ENCODE peak calls at places on chromosomes 7 and 10, in nine cellular contexts. Y, H, U, Q, S, C, M, R and N are unnamed samples.

GRCh38 chr10:132627736-132628512 is 90.3 kb downstream of the INPP5A start:
- DNase-seq in Y (peak; percentile 45), H (no peak), U (no peak), Q (no peak), S (no peak), C (no peak), M (no peak), R (no peak), N (peak; percentile 53)

GRCh38 chr7:128842674-128843641 is 12.8 kb downstream of the FLNC start:
- DNase-seq in Y (no peak), H (no peak), U (peak; percentile 90), Q (no peak), S (no peak), C (no peak), M (no peak), R (no peak), N (no peak)

GRCh38 chr10:3091346-3091787 is 24.0 kb downstream of the PFKP start:
- DNase-seq in Y (no peak), H (no peak), U (no peak), Q (no peak), S (no peak), C (no peak), M (no peak), R (no peak), N (peak; percentile 67)

GRCh38 chr7:136953386-136953785 is 84.9 kb downstream of the CHRM2 start:
- DNase-seq in Y (no peak), H (no peak), U (no peak), Q (no peak), S (no peak), C (no peak), M (no peak), R (no peak), N (no peak)

GRCh38 chr7:157829491-157829890 is 492.7 kb downstream of the DNAJB6 start:
- DNase-seq in Y (no peak), H (no peak), U (peak; percentile 23), Q (no peak), S (no peak), C (no peak), M (no peak), R (no peak), N (no peak)

GRCh38 chr10:31947144-31947926 is 18.7 kb upstream of the ARHGAP12 start:
- DNase-seq in Y (peak; percentile 79), H (no peak), U (no peak), Q (no peak), S (no peak), C (no peak), M (no peak), R (no peak), N (peak; percentile 78)

GRCh38 chr7:71133232-71133622 is 1.3 kb downstream of the GALNT17 start:
- DNase-seq in Y (no peak), H (no peak), U (no peak), Q (no peak), S (no peak), C (no peak), M (no peak), R (no peak), N (no peak)

GRCh38 chr10:56537984-56538383 is 176.9 kb upstream of the ZWINT start:
- DNase-seq in Y (no peak), H (no peak), U (no peak), Q (no peak), S (no peak), C (no peak), M (no peak), R (no peak), N (peak; percentile 18)

GRCh38 chr10:71193516-71193915 is 18.9 kb upstream of the UNC5B start:
- DNase-seq in Y (no peak), H (no peak), U (no peak), Q (no peak), S (no peak), C (no peak), M (no peak), R (no peak), N (no peak)

GRCh38 chr7:98085674-98086073 is 21.0 kb upstream of the LMTK2 start:
- DNase-seq in Y (no peak), H (no peak), U (no peak), Q (no peak), S (no peak), C (no peak), M (no peak), R (no peak), N (no peak)

GRCh38 chr10:44684641-44685040 is 226.5 kb upstream of the TMEM72 start:
- DNase-seq in Y (no peak), H (no peak), U (no peak), Q (no peak), S (no peak), C (no peak), M (no peak), R (no peak), N (no peak)

GRCh38 chr10:131018886-131019500 is 292.5 kb downstream of the TCERG1L start:
- DNase-seq in Y (no peak), H (no peak), U (no peak), Q (no peak), S (no peak), C (no peak), M (no peak), R (no peak), N (no peak)

GRCh38 chr10:23081891-23082290 is 13.5 kb upstream of the MSRB2 start:
- DNase-seq in Y (no peak), H (no peak), U (no peak), Q (no peak), S (no peak), C (no peak), M (no peak), R (no peak), N (no peak)

GRCh38 chr7:110994028-110994967 is 96.6 kb upstream of the LRRN3 start:
- DNase-seq in Y (no peak), H (no peak), U (no peak), Q (no peak), S (no peak), C (no peak), M (no peak), R (no peak), N (no peak)

GRCh38 chr7:100093925-100094486 is 5.2 kb downstream of the COPS6 start:
- DNase-seq in Y (no peak), H (no peak), U (no peak), Q (no peak), S (no peak), C (no peak), M (no peak), R (no peak), N (no peak)

GRCh38 chr10:77290528-77291155 is 347.0 kb downstream of the KCNMA1 start:
- DNase-seq in Y (no peak), H (no peak), U (no peak), Q (no peak), S (no peak), C (no peak), M (no peak), R (no peak), N (peak; percentile 32)

GRCh38 chr7:69932034-69932628 is 333.9 kb downstream of the AUTS2 start:
- DNase-seq in Y (peak; percentile 75), H (peak; percentile 35), U (peak; percentile 65), Q (no peak), S (peak; percentile 75), C (no peak), M (no peak), R (no peak), N (peak; percentile 61)

GRCh38 chr10:90319188-90319914 is 538.5 kb downstream of the HTR7 start:
- DNase-seq in Y (no peak), H (peak; percentile 37), U (peak; percentile 40), Q (no peak), S (peak; percentile 0), C (no peak), M (no peak), R (no peak), N (peak; percentile 78)

GRCh38 chr10:49647554-49647953 is 31.9 kb upstream of the C10orf53 start:
- DNase-seq in Y (no peak), H (no peak), U (no peak), Q (no peak), S (no peak), C (no peak), M (no peak), R (no peak), N (no peak)